ENCODE peak calls at places on chromosome 9, in four cellular contexts. C is mesendoderm; L is stimulated activated CD8-positive, alpha-beta memory T cell treated with anti-CD3 and anti-CD28 coated beads, Interleukin-2, amount 100 ng/mL, for 48 hours; Y is posterior vena cava. I is an unnamed sample.

GRCh38 chr9:129191234-129191633 is 13.2 kb upstream of the IER5L start:
- DNase-seq in Y (no peak), C (no peak), L (no peak), I (no peak)

GRCh38 chr9:13140843-13141592 is 138.5 kb downstream of the MPDZ start:
- DNase-seq in C (peak; percentile 16), Y (no peak), L (no peak), I (no peak)

GRCh38 chr9:127283917-127284316 is 19.3 kb downstream of the GARNL3 start:
- DNase-seq in C (peak; percentile 41), Y (no peak), L (no peak), I (no peak)

GRCh38 chr9:105385372-105385985 is 62.4 kb upstream of the FSD1L start:
- DNase-seq in Y (no peak), L (no peak), C (no peak), I (peak; percentile 40)

GRCh38 chr9:130347931-130348330 is 82.4 kb downstream of the HMCN2 start:
- DNase-seq in C (no peak), Y (no peak), L (no peak), I (no peak)

GRCh38 chr9:12972608-12973589 is 198.1 kb downstream of the LURAP1L start:
- DNase-seq in C (no peak), Y (no peak), L (no peak), I (no peak)

GRCh38 chr9:126875780-126876510 is 15.5 kb downstream of the ZBTB34 start:
- DNase-seq in C (peak; percentile 13), L (no peak), Y (no peak), I (no peak)

GRCh38 chr9:77429928-77430327 is 218.2 kb downstream of the GNA14 start:
- DNase-seq in C (no peak), L (no peak), Y (no peak), I (no peak)

GRCh38 chr9:77915744-77916143 is 115.9 kb downstream of the GNAQ start:
- DNase-seq in C (no peak), L (no peak), Y (no peak), I (no peak)

GRCh38 chr9:34993502-34994428 is 4.2 kb downstream of the DNAJB5 start:
- DNase-seq in L (no peak), C (peak; percentile 93), Y (peak; percentile 92), I (no peak)

I was measured in KG1.